ENCODE peak calls at places on chromosomes 13 and 19, in eight cellular contexts. Y is substantia nigra; P is posterior cingulate gyrus; K is GOT3; W is AG04450; J is activated CD4-positive, CD25-positive, alpha-beta regulatory T cell; E is amniotic stem cell; M is activated T-helper 1 cell treated with anti-CD3 and anti-CD28 coated beads, Interleukin-12 subunit alpha, Interleukin-12 subunit beta, Interleukin-2, Interleukin-4 antibody, amounts not matched to agents 30 ng/mL and 10 ng/mL and 1 ng/mL, durations not matched to agents 14 hours and 24 hours and 36 hours. C is an unnamed sample.
A peak's percentile ranks its signal among the peaks of the same experiment; 100 is the strongest.

GRCh38 chr13:27960362-27961226 is 8.5 kb downstream of the CDX2 start:
- DNase-seq in Y (no peak), P (no peak), K (no peak), W (no peak), J (no peak), E (no peak), M (no peak), C (no peak)

GRCh38 chr13:41008349-41008980 is 10.7 kb downstream of the ELF1 start:
- DNase-seq in Y (no peak), P (no peak), K (no peak), W (peak; percentile 37), J (no peak), E (no peak), M (no peak), C (peak; percentile 27)

GRCh38 chr13:98842858-98843481 is 90.5 kb upstream of the SLC15A1 start:
- DNase-seq in Y (peak; percentile 69), P (peak; percentile 75), K (no peak), W (peak; percentile 61), J (peak; percentile 41), E (peak; percentile 51), M (peak; percentile 44), C (peak; percentile 57)

GRCh38 chr13:52003551-52003950 is 7.7 kb downstream of the ATP7B start:
- DNase-seq in Y (no peak), P (no peak), K (no peak), W (no peak), J (no peak), E (no peak), M (no peak), C (no peak)

GRCh38 chr13:34358811-34359513 is 541.0 kb downstream of the RFC3 start:
- DNase-seq in Y (no peak), P (no peak), K (no peak), W (peak; percentile 38), J (no peak), E (no peak), M (no peak), C (peak; percentile 45)

GRCh38 chr19:33386361-33386858 is 12.9 kb downstream of the CEBPG start:
- DNase-seq in Y (no peak), P (no peak), K (no peak), W (no peak), J (no peak), E (no peak), M (no peak), C (no peak)

GRCh38 chr13:36619535-36619934 is 54.3 kb upstream of the SERTM1 start:
- DNase-seq in Y (no peak), P (no peak), K (no peak), W (no peak), J (no peak), E (no peak), M (no peak), C (no peak)

GRCh38 chr19:46745521-46746280 is at the start of gene FKRP:
- DNase-seq in Y (peak; percentile 39), P (no peak), K (no peak), W (no peak), J (peak; percentile 12), E (no peak), M (peak; percentile 16), C (no peak)

GRCh38 chr13:112455476-112456059 is 79.4 kb downstream of the SPACA7 start:
- DNase-seq in Y (no peak), P (no peak), K (no peak), W (no peak), J (no peak), E (no peak), M (no peak), C (no peak)

GRCh38 chr19:47486900-47487299 is 2.9 kb upstream of the KPTN start:
- DNase-seq in Y (no peak), P (no peak), K (no peak), W (no peak), J (no peak), E (no peak), M (no peak), C (no peak)

GRCh38 chr13:111489301-111489700 is 168.9 kb downstream of the TEX29 start:
- DNase-seq in Y (no peak), P (no peak), K (no peak), W (no peak), J (no peak), E (no peak), M (no peak), C (no peak)

GRCh38 chr19:33389574-33390119 is 16.1 kb downstream of the CEBPG start:
- DNase-seq in Y (peak; percentile 64), P (peak; percentile 7), K (no peak), W (no peak), J (no peak), E (no peak), M (no peak), C (no peak)